ENCODE peak calls at places on chromosomes 6 and 20, in ten cellular contexts. One of them, this sample, is unnamed. For H3K4me1, the result is how much of the 10 kb centered on the place peaks cover.

GRCh38 chr6:81937296-81937937 is 184.9 kb upstream of the TENT5A start:
- DNase-seq in mesenchymal stem cell: peak
- DNase-seq in testis: no peak
- DNase-seq in A549: no peak
- DNase-seq in lung: no peak
- DNase-seq in right lobe of liver: no peak
- DNase-seq in cardiac muscle cell: no peak
- DNase-seq in heart right ventricle: no peak
- DNase-seq in vagina: no peak
- DNase-seq in ovary: no peak
- DNase-seq in this sample: no peak

GRCh38 chr20:59634435-59635005 is 30.2 kb downstream of the PHACTR3 start:
- DNase-seq in heart right ventricle: no peak
- DNase-seq in cardiac muscle cell: no peak
- DNase-seq in ovary: no peak
- DNase-seq in testis: no peak
- DNase-seq in mesenchymal stem cell: no peak
- DNase-seq in vagina: peak
- DNase-seq in lung: peak
- DNase-seq in right lobe of liver: no peak
- DNase-seq in A549: no peak
- DNase-seq in this sample: no peak

GRCh38 chr20:41293269-41294037 is 24.1 kb downstream of the ZHX3 start:
- DNase-seq in ovary: no peak
- DNase-seq in heart right ventricle: no peak
- DNase-seq in lung: no peak
- DNase-seq in A549: no peak
- DNase-seq in testis: peak
- DNase-seq in mesenchymal stem cell: peak
- DNase-seq in cardiac muscle cell: peak
- DNase-seq in vagina: no peak
- DNase-seq in right lobe of liver: no peak
- DNase-seq in this sample: no peak

GRCh38 chr6:44972710-44973109 is 355.4 kb upstream of the RUNX2 start:
- DNase-seq in testis: no peak
- DNase-seq in cardiac muscle cell: no peak
- DNase-seq in vagina: no peak
- DNase-seq in mesenchymal stem cell: no peak
- DNase-seq in right lobe of liver: no peak
- DNase-seq in ovary: no peak
- DNase-seq in lung: no peak
- DNase-seq in A549: no peak
- DNase-seq in heart right ventricle: no peak
- DNase-seq in this sample: no peak

GRCh38 chr6:150915868-150916267 is 50.4 kb downstream of the MTHFD1L start:
- DNase-seq in lung: no peak
- DNase-seq in right lobe of liver: no peak
- DNase-seq in cardiac muscle cell: peak
- DNase-seq in mesenchymal stem cell: peak
- DNase-seq in ovary: no peak
- DNase-seq in testis: no peak
- DNase-seq in A549: no peak
- DNase-seq in heart right ventricle: no peak
- DNase-seq in vagina: no peak
- DNase-seq in this sample: no peak

GRCh38 chr6:52504778-52505127 is 72.1 kb downstream of the TRAM2 start:
- DNase-seq in cardiac muscle cell: no peak
- DNase-seq in heart right ventricle: no peak
- DNase-seq in mesenchymal stem cell: no peak
- DNase-seq in vagina: no peak
- DNase-seq in A549: no peak
- DNase-seq in testis: no peak
- DNase-seq in lung: no peak
- DNase-seq in right lobe of liver: no peak
- DNase-seq in ovary: no peak
- DNase-seq in this sample: no peak

GRCh38 chr20:32623667-32624157 is 38.6 kb upstream of the NOL4L start:
- DNase-seq in A549: no peak
- DNase-seq in lung: no peak
- DNase-seq in heart right ventricle: no peak
- DNase-seq in vagina: no peak
- DNase-seq in mesenchymal stem cell: no peak
- DNase-seq in right lobe of liver: no peak
- DNase-seq in ovary: no peak
- DNase-seq in cardiac muscle cell: no peak
- DNase-seq in testis: no peak
- DNase-seq in this sample: no peak

GRCh38 chr6:115898246-115898645 is 162.4 kb downstream of the FRK start:
- DNase-seq in cardiac muscle cell: no peak
- DNase-seq in A549: no peak
- DNase-seq in right lobe of liver: no peak
- DNase-seq in lung: no peak
- DNase-seq in mesenchymal stem cell: no peak
- DNase-seq in testis: no peak
- DNase-seq in ovary: no peak
- DNase-seq in vagina: no peak
- DNase-seq in heart right ventricle: no peak
- DNase-seq in this sample: peak

GRCh38 chr20:49661560-49662329 is 51.9 kb downstream of the B4GALT5 start:
- DNase-seq in mesenchymal stem cell: no peak
- DNase-seq in A549: no peak
- DNase-seq in cardiac muscle cell: no peak
- DNase-seq in lung: no peak
- DNase-seq in testis: no peak
- DNase-seq in right lobe of liver: no peak
- DNase-seq in vagina: no peak
- DNase-seq in ovary: no peak
- DNase-seq in heart right ventricle: no peak
- DNase-seq in this sample: peak

GRCh38 chr20:47524385-47524784 is 22.7 kb downstream of the NCOA3 start:
- DNase-seq in right lobe of liver: no peak
- DNase-seq in heart right ventricle: no peak
- DNase-seq in lung: no peak
- DNase-seq in cardiac muscle cell: no peak
- DNase-seq in ovary: no peak
- DNase-seq in vagina: no peak
- DNase-seq in mesenchymal stem cell: no peak
- DNase-seq in testis: no peak
- DNase-seq in A549: no peak
- DNase-seq in this sample: no peak

GRCh38 chr6:36944650-36945049 is 9.9 kb upstream of the PI16 start:
- DNase-seq in lung: no peak
- DNase-seq in right lobe of liver: no peak
- DNase-seq in ovary: no peak
- DNase-seq in testis: no peak
- DNase-seq in cardiac muscle cell: no peak
- DNase-seq in A549: no peak
- DNase-seq in vagina: no peak
- DNase-seq in mesenchymal stem cell: no peak
- DNase-seq in heart right ventricle: no peak
- DNase-seq in this sample: no peak

DNA sequence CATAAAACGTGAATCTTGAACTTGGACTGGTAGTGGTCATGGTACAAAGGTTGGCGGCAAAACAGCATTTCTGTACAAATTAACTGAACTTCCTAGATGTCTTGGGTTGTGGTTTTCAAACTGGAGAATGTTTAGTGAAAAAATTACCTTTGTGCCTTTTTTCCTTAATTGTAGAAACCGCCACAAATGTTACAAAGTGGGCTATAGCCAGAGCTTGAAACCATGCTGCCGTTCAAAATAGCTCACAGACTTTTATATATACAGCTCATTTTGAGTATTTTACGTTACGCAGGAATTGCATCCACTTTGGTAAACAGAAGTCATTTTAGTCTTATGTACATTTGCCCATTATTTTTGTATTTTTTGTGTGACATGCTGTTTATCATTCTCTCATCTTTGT is 1.9 kb downstream of the MYO6 start:
- DNase-seq in mesenchymal stem cell: peak
- DNase-seq in A549: no peak
- DNase-seq in vagina: no peak
- DNase-seq in lung: no peak
- DNase-seq in ovary: no peak
- DNase-seq in cardiac muscle cell: no peak
- DNase-seq in right lobe of liver: no peak
- DNase-seq in heart right ventricle: no peak
- DNase-seq in testis: no peak
- DNase-seq in this sample: no peak
- H3K4me3 ChIP-seq in mesenchymal stem cell: no peak
- H3K4me3 ChIP-seq in A549: no peak
- H3K4me3 ChIP-seq in vagina: peak
- H3K4me3 ChIP-seq in lung: no peak
- H3K4me3 ChIP-seq in ovary: no peak
- H3K4me3 ChIP-seq in cardiac muscle cell: no peak
- H3K4me3 ChIP-seq in right lobe of liver: no peak
- H3K4me3 ChIP-seq in heart right ventricle: peak
- H3K4me3 ChIP-seq in testis: peak
- H3K4me3 ChIP-seq in this sample: no peak

GRCh38 chr6:136763255-136763654 is 29.0 kb downstream of the MAP3K5 start:
- DNase-seq in cardiac muscle cell: no peak
- DNase-seq in mesenchymal stem cell: no peak
- DNase-seq in heart right ventricle: no peak
- DNase-seq in testis: no peak
- DNase-seq in vagina: no peak
- DNase-seq in lung: no peak
- DNase-seq in ovary: no peak
- DNase-seq in right lobe of liver: no peak
- DNase-seq in A549: no peak
- DNase-seq in this sample: no peak
- H3K4me1 ChIP-seq in cardiac muscle cell: under half
- H3K4me1 ChIP-seq in mesenchymal stem cell: under half
- H3K4me1 ChIP-seq in heart right ventricle: under half
- H3K4me1 ChIP-seq in testis: under half
- H3K4me1 ChIP-seq in vagina: half or more
- H3K4me1 ChIP-seq in lung: under half
- H3K4me1 ChIP-seq in ovary: under half
- H3K4me1 ChIP-seq in right lobe of liver: under half
- H3K4me1 ChIP-seq in A549: under half
- H3K4me1 ChIP-seq in this sample: under half

DNA sequence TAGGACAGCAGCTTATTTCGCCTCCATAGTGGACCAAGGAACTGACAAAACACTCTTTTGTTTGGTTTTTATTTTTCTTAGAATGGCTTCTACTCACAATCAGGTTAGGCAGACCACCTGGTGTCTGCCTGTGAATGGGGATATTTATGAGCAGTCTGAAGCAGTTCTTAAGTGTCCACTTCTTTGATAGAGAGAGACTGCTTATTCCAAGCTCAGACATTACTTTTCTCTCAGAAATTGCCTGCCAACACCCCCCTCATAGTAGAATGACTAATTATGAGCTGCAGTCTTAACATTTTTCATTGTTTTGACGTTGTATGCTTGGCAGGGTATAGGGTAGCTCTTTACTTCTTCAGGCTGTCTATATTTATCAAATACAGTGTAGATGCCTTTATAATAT is 174.7 kb downstream of the ZFAND3 start:
- DNase-seq in lung: no peak
- DNase-seq in heart right ventricle: no peak
- DNase-seq in ovary: no peak
- DNase-seq in right lobe of liver: no peak
- DNase-seq in A549: no peak
- DNase-seq in vagina: no peak
- DNase-seq in mesenchymal stem cell: no peak
- DNase-seq in cardiac muscle cell: peak
- DNase-seq in testis: no peak
- DNase-seq in this sample: no peak
- H3K27ac ChIP-seq in lung: no peak
- H3K27ac ChIP-seq in heart right ventricle: no peak
- H3K27ac ChIP-seq in ovary: no peak
- H3K27ac ChIP-seq in right lobe of liver: no peak
- H3K27ac ChIP-seq in A549: no peak
- H3K27ac ChIP-seq in vagina: no peak
- H3K27ac ChIP-seq in mesenchymal stem cell: no peak
- H3K27ac ChIP-seq in cardiac muscle cell: no peak
- H3K27ac ChIP-seq in testis: no peak
- H3K27ac ChIP-seq in this sample: no peak

GRCh38 chr6:188821-189655 is 103.2 kb upstream of the DUSP22 start:
- DNase-seq in lung: peak
- DNase-seq in right lobe of liver: peak
- DNase-seq in testis: peak
- DNase-seq in mesenchymal stem cell: peak
- DNase-seq in A549: peak
- DNase-seq in heart right ventricle: peak
- DNase-seq in cardiac muscle cell: peak
- DNase-seq in vagina: no peak
- DNase-seq in ovary: peak
- DNase-seq in this sample: peak

GRCh38 chr6:192313-192664 is 100.0 kb upstream of the DUSP22 start:
- DNase-seq in testis: peak
- DNase-seq in lung: no peak
- DNase-seq in cardiac muscle cell: no peak
- DNase-seq in A549: no peak
- DNase-seq in heart right ventricle: no peak
- DNase-seq in vagina: no peak
- DNase-seq in mesenchymal stem cell: no peak
- DNase-seq in right lobe of liver: no peak
- DNase-seq in ovary: no peak
- DNase-seq in this sample: no peak

GRCh38 chr6:189676-190075 is 102.6 kb upstream of the DUSP22 start:
- DNase-seq in cardiac muscle cell: no peak
- DNase-seq in lung: no peak
- DNase-seq in ovary: no peak
- DNase-seq in A549: no peak
- DNase-seq in heart right ventricle: no peak
- DNase-seq in testis: peak
- DNase-seq in right lobe of liver: no peak
- DNase-seq in vagina: no peak
- DNase-seq in mesenchymal stem cell: no peak
- DNase-seq in this sample: no peak

GRCh38 chr6:191487-192312 is 100.6 kb upstream of the DUSP22 start:
- DNase-seq in ovary: no peak
- DNase-seq in lung: no peak
- DNase-seq in right lobe of liver: no peak
- DNase-seq in mesenchymal stem cell: no peak
- DNase-seq in heart right ventricle: no peak
- DNase-seq in vagina: no peak
- DNase-seq in testis: peak
- DNase-seq in cardiac muscle cell: no peak
- DNase-seq in A549: no peak
- DNase-seq in this sample: no peak

DNA sequence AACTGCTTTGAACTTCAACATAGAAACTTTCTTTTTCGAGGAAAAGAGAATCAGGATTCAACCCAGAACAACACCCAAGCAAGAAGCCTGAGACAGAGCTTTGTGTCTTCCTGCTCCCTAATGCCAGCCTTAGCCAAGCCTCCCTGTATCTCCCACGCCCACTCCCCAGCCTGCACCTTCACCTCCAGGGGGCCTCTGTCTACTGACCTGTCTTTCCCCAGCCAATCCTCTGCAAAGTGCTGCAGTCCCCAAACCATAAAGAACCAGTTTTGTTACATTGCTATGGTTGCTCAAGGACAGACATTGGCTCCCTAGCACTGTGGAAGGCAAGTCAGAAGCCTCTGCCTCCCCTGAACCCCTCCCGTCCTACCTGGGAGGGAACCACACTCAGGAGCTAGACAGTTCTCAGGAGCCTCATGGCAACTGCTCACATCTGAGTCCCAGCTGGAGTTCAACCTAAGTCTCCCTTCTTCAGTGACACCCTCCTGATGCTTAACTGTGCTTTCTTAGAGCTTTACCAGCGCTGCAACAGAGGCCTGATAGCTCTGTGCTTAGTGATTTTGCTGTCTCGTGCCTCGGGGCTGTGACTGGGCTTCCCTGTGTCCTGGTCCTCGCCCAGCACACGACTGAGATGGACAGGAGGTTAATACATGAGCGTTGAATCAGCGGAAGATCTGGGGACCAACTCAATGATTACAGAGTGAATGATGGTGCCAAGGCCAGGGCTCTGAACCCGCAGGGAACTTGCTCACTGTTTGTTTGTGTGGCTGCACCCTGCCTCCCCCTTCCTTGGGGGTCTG is 101.5 kb upstream of the DUSP22 start:
- DNase-seq in cardiac muscle cell: no peak
- DNase-seq in mesenchymal stem cell: no peak
- DNase-seq in testis: peak
- DNase-seq in heart right ventricle: no peak
- DNase-seq in vagina: no peak
- DNase-seq in lung: no peak
- DNase-seq in ovary: no peak
- DNase-seq in right lobe of liver: no peak
- DNase-seq in A549: no peak
- DNase-seq in this sample: no peak
- H3K4me3 ChIP-seq in cardiac muscle cell: no peak
- H3K4me3 ChIP-seq in mesenchymal stem cell: no peak
- H3K4me3 ChIP-seq in testis: no peak
- H3K4me3 ChIP-seq in heart right ventricle: no peak
- H3K4me3 ChIP-seq in vagina: no peak
- H3K4me3 ChIP-seq in lung: no peak
- H3K4me3 ChIP-seq in ovary: no peak
- H3K4me3 ChIP-seq in right lobe of liver: no peak
- H3K4me3 ChIP-seq in A549: no peak
- H3K4me3 ChIP-seq in this sample: no peak

This sample was measured in SJCRH30.